ENCODE peak calls at places on chromosomes 11 and 22, in eight cellular contexts. E, A, O, K, J, X, V and N are unnamed samples. For H3K27me3, the result is how much of the 10 kb centered on the place peaks cover.

GRCh38 chr22:26404851-26405357 is 24.2 kb upstream of the ASPHD2 start:
- DNase-seq in E (peak), A (no peak), O (no peak), K (no peak), J (peak), X (no peak), V (no peak), N (no peak)

GRCh38 chr22:32649515-32650200 is 151.8 kb upstream of the TIMP3 start:
- DNase-seq in E (peak), A (no peak), O (no peak), K (no peak), J (no peak), X (no peak), V (no peak), N (no peak)

GRCh38 chr11:393219-394033 is 583 bp upstream of the PKP3 start:
- DNase-seq in E (peak), A (peak), O (no peak), K (no peak), J (no peak), X (peak), V (no peak), N (no peak)

GRCh38 chr11:8604078-8604723 is 10.2 kb upstream of the STK33 start:
- DNase-seq in E (peak), A (peak), O (peak), K (peak), J (peak), X (peak), V (no peak), N (peak)

GRCh38 chr22:31136155-31136554 is 4.2 kb downstream of the PLA2G3 start:
- DNase-seq in E (no peak), A (no peak), O (no peak), K (no peak), J (no peak), X (no peak), V (no peak), N (no peak)

GRCh38 chr11:111676878-111677585 is 74.8 kb downstream of the SIK2 start:
- DNase-seq in E (no peak), A (peak), O (peak), K (no peak), J (no peak), X (no peak), V (no peak), N (no peak)

GRCh38 chr22:19874307-19875060 is 19.8 kb upstream of the GNB1L start:
- DNase-seq in E (no peak), A (no peak), O (no peak), K (peak), J (no peak), X (no peak), V (no peak), N (peak)

GRCh38 chr22:22168190-22168940 is 76.2 kb upstream of the VPREB1 start:
- DNase-seq in E (peak), A (peak), O (no peak), K (peak), J (peak), X (peak), V (peak), N (peak)

GRCh38 chr11:43197357-43197756 is 114.4 kb upstream of the API5 start:
- DNase-seq in E (no peak), A (no peak), O (no peak), K (no peak), J (no peak), X (no peak), V (no peak), N (no peak)

GRCh38 chr11:12180257-12181205 is 70.1 kb downstream of the MICAL2 start:
- DNase-seq in E (no peak), A (no peak), O (no peak), K (no peak), J (no peak), X (no peak), V (no peak), N (no peak)

GRCh38 chr11:92322225-92322624 is 97.6 kb downstream of the FAT3 start:
- DNase-seq in E (no peak), A (no peak), O (no peak), K (no peak), J (no peak), X (no peak), V (no peak), N (no peak)

GRCh38 chr22:19735665-19736510 is 12.5 kb downstream of the GP1BB start:
- DNase-seq in E (peak), A (no peak), O (no peak), K (no peak), J (no peak), X (no peak), V (no peak), N (no peak)

GRCh38 chr11:32334822-32335221 is 100.5 kb downstream of the WT1 start:
- DNase-seq in E (peak), A (peak), O (no peak), K (no peak), J (peak), X (peak), V (no peak), N (peak)

GRCh38 chr11:121687961-121688566 is 235.3 kb upstream of the SORL1-AS1 start:
- DNase-seq in E (no peak), A (no peak), O (no peak), K (no peak), J (no peak), X (no peak), V (no peak), N (peak)

GRCh38 chr11:66313321-66314185 is 3.3 kb downstream of the CD248 start:
- DNase-seq in E (peak), A (no peak), O (no peak), K (peak), J (no peak), X (peak), V (no peak), N (peak)

GRCh38 chr22:45319319-45319675 is 9.6 kb downstream of the FAM118A start:
- DNase-seq in E (no peak), A (no peak), O (no peak), K (peak), J (no peak), X (no peak), V (no peak), N (peak)

GRCh38 chr11:3230636-3231549 is 1.3 kb downstream of the MRGPRE start:
- DNase-seq in E (no peak), A (no peak), O (no peak), K (peak), J (no peak), X (no peak), V (no peak), N (no peak)
- TF ChIP-seq REST in E (no peak), A (no peak), O (no peak), K (no peak), J (no peak), X (no peak), V (no peak), N (no peak)

GRCh38 chr11:64284048-64284961 is at the start of gene BAD:
- DNase-seq in E (peak), A (peak), O (no peak), K (peak), J (peak), X (peak), V (no peak), N (peak)

GRCh38 chr11:64284962-64285884 is at the start of gene GPR137:
- DNase-seq in E (peak), A (no peak), O (no peak), K (peak), J (peak), X (peak), V (no peak), N (peak)

GRCh38 chr11:64278576-64279190 is 5.8 kb downstream of the BAD start:
- DNase-seq in E (no peak), A (no peak), O (no peak), K (no peak), J (no peak), X (no peak), V (no peak), N (no peak)

GRCh38 chr11:64283092-64283491 is 1.4 kb downstream of the BAD start:
- DNase-seq in E (no peak), A (no peak), O (no peak), K (no peak), J (no peak), X (no peak), V (no peak), N (no peak)

DNA sequence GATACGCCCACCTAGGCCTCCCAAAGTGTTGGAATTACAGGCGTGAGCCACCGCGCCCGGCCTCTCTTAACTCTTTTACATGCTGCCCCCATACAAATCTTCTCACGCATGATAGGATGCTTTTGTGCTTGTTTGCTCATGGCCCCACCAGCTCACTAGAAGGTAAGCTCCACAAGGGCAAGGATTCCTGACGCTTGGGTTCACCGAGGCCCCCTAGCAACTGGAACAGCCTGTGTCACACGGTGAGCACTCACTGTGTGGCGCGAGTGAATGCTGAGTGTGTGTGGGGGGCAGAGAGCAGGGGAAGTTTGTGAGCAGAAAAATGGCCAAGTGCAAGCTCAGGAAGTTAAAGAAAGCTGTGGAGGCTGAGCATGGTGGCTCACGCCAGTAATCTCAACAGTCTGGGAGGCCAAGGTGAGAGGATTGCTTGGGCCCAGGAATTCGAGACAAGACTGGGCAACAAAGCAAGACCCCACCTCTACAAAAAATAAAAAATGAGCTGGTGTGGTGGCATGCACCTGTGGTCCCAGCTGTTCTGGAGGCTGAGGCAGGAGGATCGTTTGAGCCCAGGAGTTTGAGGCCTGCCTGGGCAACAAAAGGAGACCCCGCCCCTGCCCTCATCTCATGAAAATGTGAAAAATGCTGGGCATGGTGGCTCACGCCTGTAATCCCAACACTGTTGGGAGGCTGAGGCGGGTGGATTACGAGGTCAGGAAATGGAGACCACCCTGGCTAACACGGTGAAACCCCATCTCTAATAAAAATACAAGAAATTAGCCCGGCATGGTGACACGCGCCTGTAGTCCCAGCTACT is 2.3 kb downstream of the BAD start:
- DNase-seq in E (no peak), A (no peak), O (no peak), K (no peak), J (no peak), X (no peak), V (no peak), N (no peak)
- H3K27me3 ChIP-seq in E (under half), A (under half), O (under half), K (under half), J (under half), X (under half), V (under half), N (under half)

GRCh38 chr22:39349506-39349966 is 255 bp upstream of the SYNGR1 start:
- DNase-seq in E (peak), A (no peak), O (no peak), K (peak), J (peak), X (no peak), V (no peak), N (peak)

GRCh38 chr22:39348909-39349505 is 784 bp upstream of the SYNGR1 start:
- DNase-seq in E (no peak), A (no peak), O (no peak), K (peak), J (peak), X (no peak), V (no peak), N (no peak)

GRCh38 chr22:39350803-39351688 is 1.3 kb downstream of the SYNGR1 start:
- DNase-seq in E (no peak), A (no peak), O (no peak), K (no peak), J (no peak), X (no peak), V (no peak), N (no peak)

GRCh38 chr22:39351689-39352214 is 2.0 kb downstream of the SYNGR1 start:
- DNase-seq in E (no peak), A (no peak), O (no peak), K (no peak), J (peak), X (no peak), V (peak), N (peak)

GRCh38 chr22:39349967-39350802 is at the start of gene SYNGR1:
- DNase-seq in E (peak), A (no peak), O (no peak), K (peak), J (no peak), X (no peak), V (no peak), N (peak)
- H3K27ac ChIP-seq in E (no peak), A (peak), O (peak), K (peak), J (peak), X (no peak), V (no peak), N (no peak)

GRCh38 chr11:26045082-26045481 is 286.8 kb upstream of the ANO3 start:
- DNase-seq in E (no peak), A (no peak), O (no peak), K (no peak), J (no peak), X (no peak), V (no peak), N (no peak)
- TF ChIP-seq REST in E (no peak), A (no peak), O (no peak), K (no peak), J (no peak), X (no peak), V (no peak), N (no peak)

GRCh38 chr22:49284389-49284788 is 543.3 kb downstream of the BRD1 start:
- DNase-seq in E (no peak), A (no peak), O (no peak), K (no peak), J (no peak), X (no peak), V (no peak), N (no peak)
- H3K27me3 ChIP-seq in E (under half), A (half or more), O (under half), K (under half), J (under half), X (under half), V (under half), N (under half)